ENCODE peak calls at places on chromosomes 13 and 19, in four cellular contexts. E is stimulated activated naive CD8-positive, alpha-beta T cell treated with anti-CD3 and anti-CD28 coated beads, Interleukin-15, Interleukin-2, amounts not matched to agents 100 U/mL and 50 U/mL, for 24 hours; O is T-helper 17 cell; B is activated CD8-positive, alpha-beta T cell treated with anti-CD3 and anti-CD28 coated beads for 36 hours. D is an unnamed sample.
A peak's percentile ranks its signal among the peaks of the same experiment; 100 is the strongest.

GRCh38 chr13:47518530-47518929 is 482.5 kb downstream of the SUCLA2 start:
- ATAC-seq in E (no peak), O (no peak), B (no peak), D (no peak)

GRCh38 chr19:8517551-8518442 is 3.8 kb upstream of the ZNF414 start:
- ATAC-seq in E (no peak), O (peak; percentile 54), B (peak; percentile 4), D (no peak)

GRCh38 chr19:55391191-55391670 is 5.5 kb downstream of the RPL28 start:
- ATAC-seq in E (peak; percentile 32), O (no peak), B (no peak), D (no peak)

GRCh38 chr13:101623469-101624209 is 171.2 kb downstream of the ITGBL1 start:
- ATAC-seq in E (no peak), O (no peak), B (no peak), D (no peak)

GRCh38 chr19:47609885-47610545 is 1.1 kb downstream of the BICRA start:
- ATAC-seq in E (no peak), O (peak; percentile 13), B (no peak), D (peak; percentile 8)

GRCh38 chr13:81770868-81771505 is 1430.1 kb upstream of the SPRY2 start:
- ATAC-seq in E (no peak), O (no peak), B (no peak), D (no peak)

GRCh38 chr13:40439928-40440327 is 226.5 kb downstream of the FOXO1 start:
- ATAC-seq in E (no peak), O (no peak), B (no peak), D (no peak)

GRCh38 chr13:40402931-40403412 is 263.5 kb downstream of the FOXO1 start:
- ATAC-seq in E (no peak), O (no peak), B (no peak), D (peak; percentile 85)

GRCh38 chr19:16615788-16616187 is 12.2 kb downstream of the MED26 start:
- ATAC-seq in E (no peak), O (peak; percentile 33), B (peak; percentile 24), D (peak; percentile 69)

GRCh38 chr19:18290250-18291018 is 9.0 kb upstream of the JUND start:
- ATAC-seq in E (peak; percentile 62), O (peak; percentile 66), B (peak; percentile 55), D (no peak)

GRCh38 chr13:46885018-46885417 is 11.8 kb downstream of the HTR2A start:
- ATAC-seq in E (no peak), O (no peak), B (no peak), D (peak; percentile 60)

GRCh38 chr13:113816248-113816924 is 47.5 kb downstream of the GAS6 start:
- ATAC-seq in E (no peak), O (no peak), B (peak; percentile 4), D (no peak)

GRCh38 chr19:1189419-1189818 is 15.4 kb upstream of the SBNO2 start:
- ATAC-seq in E (peak; percentile 81), O (peak; percentile 19), B (peak; percentile 85), D (no peak)

GRCh38 chr19:16319466-16319865 is 5.2 kb upstream of the KLF2 start:
- ATAC-seq in E (no peak), O (no peak), B (no peak), D (no peak)

GRCh38 chr19:11279505-11280236 is 16.3 kb upstream of the TSPAN16 start:
- ATAC-seq in E (peak; percentile 49), O (peak; percentile 94), B (peak; percentile 72), D (no peak)

GRCh38 chr19:12868540-12869112 is 12.6 kb downstream of the DNASE2 start:
- ATAC-seq in E (no peak), O (no peak), B (no peak), D (peak; percentile 27)

GRCh38 chr13:56501750-56502149 is 639.0 kb upstream of the PRR20A start:
- ATAC-seq in E (no peak), O (no peak), B (no peak), D (no peak)

GRCh38 chr19:5995606-5996005 is 17.7 kb upstream of the RANBP3 start:
- ATAC-seq in E (no peak), O (no peak), B (no peak), D (no peak)

GRCh38 chr13:105262579-105262978 is 1272.9 kb downstream of the EFNB2 start:
- ATAC-seq in E (no peak), O (no peak), B (no peak), D (no peak)

GRCh38 chr19:3725121-3725520 is 16.9 kb downstream of the TJP3 start:
- ATAC-seq in E (no peak), O (no peak), B (no peak), D (no peak)

GRCh38 chr13:47708386-47708785 is 292.7 kb downstream of the SUCLA2 start:
- ATAC-seq in E (no peak), O (no peak), B (no peak), D (peak; percentile 95)

GRCh38 chr19:10766681-10767201 is 48.9 kb downstream of the DNM2 start:
- ATAC-seq in E (no peak), O (no peak), B (no peak), D (peak; percentile 61)

GRCh38 chr19:45889210-45889885 is 3.4 kb upstream of the IRF2BP1 start:
- ATAC-seq in E (no peak), O (no peak), B (no peak), D (no peak)

GRCh38 chr13:20442798-20443381 is 82.8 kb downstream of the CRYL1 start:
- ATAC-seq in E (no peak), O (no peak), B (no peak), D (no peak)

GRCh38 chr13:79992111-79992510 is 348.8 kb downstream of the SPRY2 start:
- ATAC-seq in E (no peak), O (no peak), B (no peak), D (no peak)

GRCh38 chr19:8333771-8334457 is 9.1 kb downstream of the KANK3 start:
- ATAC-seq in E (no peak), O (no peak), B (no peak), D (no peak)

D was measured in SK-N-SH treated with all-trans-retinoic acid at 6 μM for 48 hours.